ENCODE peak calls at places on chromosome 1, in nine cellular contexts. U is GM12865, G is neural progenitor cell, Y is esophagus squamous epithelium, K is K562, C is foreskin fibroblast, B is BJ, O is sigmoid colon, J is tibial nerve. Z is an unnamed sample.

GRCh38 chr1:109484519-109484975 is 842 bp downstream of the ATXN7L2 start:
- DNase-seq in Y (no peak), O (no peak), B (no peak), C (no peak), K (peak), G (peak), J (no peak), U (peak), Z (no peak)

GRCh38 chr1:167936930-167937708 is at the start of gene MPC2:
- DNase-seq in G (peak), B (peak), O (peak), Y (peak), U (peak), C (peak), K (peak), J (peak), Z (no peak)

GRCh38 chr1:58893257-58893869 is 109.5 kb upstream of the JUN start:
- DNase-seq in C (no peak), Y (no peak), O (no peak), U (no peak), K (no peak), B (no peak), J (no peak), G (no peak), Z (no peak)

GRCh38 chr1:244344001-244344400 is 107.7 kb downstream of the ADSS2 start:
- DNase-seq in K (no peak), G (no peak), O (no peak), C (no peak), U (no peak), J (no peak), Y (no peak), B (no peak), Z (no peak)

GRCh38 chr1:62735491-62736171 is 47.4 kb upstream of the DOCK7 start:
- DNase-seq in Y (no peak), B (peak), C (peak), U (no peak), O (no peak), K (no peak), G (no peak), J (no peak), Z (peak)

GRCh38 chr1:223331301-223331700 is 32.7 kb downstream of the SUSD4 start:
- DNase-seq in K (no peak), U (no peak), O (no peak), C (no peak), Y (no peak), G (peak), B (no peak), J (no peak), Z (no peak)

GRCh38 chr1:227318003-227318851 is at the start of gene CDC42BPA:
- DNase-seq in O (peak), Y (peak), J (peak), K (peak), G (peak), B (peak), U (no peak), C (peak), Z (no peak)

GRCh38 chr1:200095057-200095577 is 67.6 kb downstream of the NR5A2 start:
- DNase-seq in K (no peak), O (no peak), J (no peak), B (no peak), G (no peak), Y (no peak), U (no peak), C (no peak), Z (no peak)

GRCh38 chr1:85240174-85240601 is 19.3 kb downstream of the C1orf52 start:
- DNase-seq in G (peak), O (no peak), C (no peak), J (no peak), K (no peak), U (peak), Y (no peak), B (no peak), Z (no peak)

GRCh38 chr1:239558992-239559391 is 172.6 kb downstream of the CHRM3 start:
- DNase-seq in G (no peak), K (no peak), U (no peak), J (no peak), O (no peak), C (no peak), B (no peak), Y (no peak), Z (no peak)

GRCh38 chr1:46005594-46005993 is 126.8 kb downstream of the PIK3R3 start:
- DNase-seq in K (no peak), U (no peak), B (no peak), C (no peak), O (no peak), G (no peak), Y (no peak), J (no peak), Z (no peak)

GRCh38 chr1:81702903-81703302 is 97.8 kb upstream of the ADGRL2 start:
- DNase-seq in J (no peak), K (no peak), G (no peak), Y (no peak), U (peak), C (peak), O (no peak), B (no peak), Z (no peak)

GRCh38 chr1:46188295-46189030 is 9.8 kb downstream of the POMGNT1 start:
- DNase-seq in J (no peak), C (peak), K (peak), G (no peak), U (no peak), B (no peak), Y (no peak), O (no peak), Z (no peak)

GRCh38 chr1:184387069-184387870 is 441 bp downstream of the C1orf21 start:
- DNase-seq in G (peak), J (peak), U (peak), K (peak), Y (no peak), O (peak), C (no peak), B (no peak), Z (no peak)

GRCh38 chr1:118247593-118247992 is 62.6 kb upstream of the SPAG17 start:
- DNase-seq in K (peak), U (peak), O (no peak), B (no peak), J (no peak), C (peak), Y (no peak), G (peak), Z (no peak)

GRCh38 chr1:197144570-197145325 is 1.7 kb downstream of the ASPM start:
- DNase-seq in Y (no peak), G (no peak), B (no peak), J (no peak), K (peak), C (no peak), O (no peak), U (no peak), Z (no peak)

GRCh38 chr1:62003777-62004176 is 190.9 kb upstream of the L1TD1 start:
- DNase-seq in G (no peak), U (no peak), Y (no peak), K (no peak), B (no peak), J (no peak), O (no peak), C (no peak), Z (no peak)

GRCh38 chr1:89724369-89725015 is 91.6 kb downstream of the LRRC8C start:
- DNase-seq in K (no peak), G (no peak), J (no peak), Y (no peak), B (no peak), U (peak), C (peak), O (no peak), Z (no peak)

GRCh38 chr1:1599030-1599916 is 662 bp downstream of the FNDC10 start:
- DNase-seq in J (no peak), C (no peak), U (peak), B (no peak), G (peak), Y (no peak), K (peak), O (no peak), Z (no peak)

GRCh38 chr1:182381962-182382819 is 9.4 kb downstream of the GLUL start:
- DNase-seq in Y (no peak), U (no peak), K (no peak), B (no peak), C (no peak), G (no peak), O (no peak), J (peak), Z (no peak)

GRCh38 chr1:228154021-228154684 is 4.4 kb downstream of the GJC2 start:
- DNase-seq in C (no peak), J (no peak), O (peak), U (no peak), K (no peak), B (no peak), G (no peak), Y (no peak), Z (no peak)

GRCh38 chr1:178964469-178965330 is 61.0 kb upstream of the FAM20B start:
- DNase-seq in B (no peak), Y (no peak), C (no peak), G (no peak), U (no peak), O (no peak), J (no peak), K (no peak), Z (no peak)

GRCh38 chr1:217363319-217363718 is 267.6 kb downstream of the GPATCH2 start:
- DNase-seq in O (no peak), K (no peak), Y (no peak), J (no peak), B (no peak), C (peak), U (no peak), G (no peak), Z (no peak)

GRCh38 chr1:110860174-110860573 is 12.8 kb upstream of the CD53 start:
- DNase-seq in Y (no peak), B (no peak), J (no peak), O (no peak), U (no peak), G (no peak), C (no peak), K (no peak), Z (no peak)

GRCh38 chr1:23555225-23555801 is 4.0 kb downstream of the ID3 start:
- DNase-seq in K (no peak), C (no peak), Y (no peak), G (peak), O (no peak), J (no peak), U (peak), B (no peak), Z (no peak)

GRCh38 chr1:179079113-179079761 is 2.6 kb upstream of the TOR3A start:
- DNase-seq in O (peak), K (peak), B (no peak), Y (no peak), J (peak), U (peak), C (peak), G (peak), Z (peak)

GRCh38 chr1:207361910-207362309 is 40.4 kb downstream of the CD55 start:
- DNase-seq in O (no peak), Y (no peak), C (no peak), G (no peak), K (no peak), U (no peak), B (no peak), J (no peak), Z (no peak)

GRCh38 chr1:210687582-210688279 is 359.0 kb downstream of the HHAT start:
- DNase-seq in Y (no peak), B (no peak), G (no peak), U (no peak), O (no peak), J (no peak), C (no peak), K (no peak), Z (peak)

GRCh38 chr1:21510113-21510493 is 880 bp downstream of the ALPL start:
- DNase-seq in U (no peak), J (no peak), Y (no peak), B (no peak), K (no peak), O (no peak), C (no peak), G (peak), Z (no peak)

GRCh38 chr1:102578806-102579205 is 529.5 kb downstream of the COL11A1 start:
- DNase-seq in G (no peak), U (no peak), C (no peak), J (no peak), B (no peak), O (no peak), Y (no peak), K (no peak), Z (no peak)

GRCh38 chr1:94901841-94902240 is 25.1 kb downstream of the CNN3 start:
- DNase-seq in Y (no peak), U (no peak), G (no peak), K (peak), O (no peak), J (no peak), C (no peak), B (no peak), Z (no peak)

GRCh38 chr1:54266195-54266594 is 66.2 kb downstream of the MRPL37 start:
- DNase-seq in C (no peak), K (no peak), Y (no peak), G (no peak), U (no peak), J (no peak), B (no peak), O (no peak), Z (no peak)
- TF ChIP-seq CTCF in C (no peak), K (no peak), Y (no peak), G (no peak), U (no peak), J (no peak), B (no peak), O (no peak), Z (no peak)

DNA sequence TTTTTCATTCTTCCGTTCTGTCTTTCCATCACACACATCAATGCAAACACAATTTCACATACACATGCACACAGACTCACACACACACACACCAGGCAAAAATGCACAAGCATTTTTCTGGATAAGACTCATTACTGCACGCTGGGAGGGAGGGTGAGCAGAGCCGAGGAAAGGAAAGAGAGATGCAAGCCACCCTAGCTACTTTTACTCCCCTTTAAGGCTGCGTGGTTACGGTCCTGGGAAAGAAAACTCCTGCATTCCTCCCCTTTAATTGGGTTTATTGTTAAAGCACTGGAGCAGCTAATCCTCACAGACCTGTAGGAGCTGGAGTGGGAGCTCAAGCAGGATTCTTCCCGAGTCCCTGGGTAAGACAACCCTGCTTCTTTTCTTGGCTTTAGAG is at the start of gene CAMK1G:
- DNase-seq in C (peak), Y (no peak), O (no peak), J (no peak), G (peak), K (no peak), U (no peak), B (no peak), Z (no peak)
- H3K4me3 ChIP-seq in C (peak), Y (no peak), O (peak), J (peak), G (peak), K (no peak), U (no peak), B (peak), Z (peak)

DNA sequence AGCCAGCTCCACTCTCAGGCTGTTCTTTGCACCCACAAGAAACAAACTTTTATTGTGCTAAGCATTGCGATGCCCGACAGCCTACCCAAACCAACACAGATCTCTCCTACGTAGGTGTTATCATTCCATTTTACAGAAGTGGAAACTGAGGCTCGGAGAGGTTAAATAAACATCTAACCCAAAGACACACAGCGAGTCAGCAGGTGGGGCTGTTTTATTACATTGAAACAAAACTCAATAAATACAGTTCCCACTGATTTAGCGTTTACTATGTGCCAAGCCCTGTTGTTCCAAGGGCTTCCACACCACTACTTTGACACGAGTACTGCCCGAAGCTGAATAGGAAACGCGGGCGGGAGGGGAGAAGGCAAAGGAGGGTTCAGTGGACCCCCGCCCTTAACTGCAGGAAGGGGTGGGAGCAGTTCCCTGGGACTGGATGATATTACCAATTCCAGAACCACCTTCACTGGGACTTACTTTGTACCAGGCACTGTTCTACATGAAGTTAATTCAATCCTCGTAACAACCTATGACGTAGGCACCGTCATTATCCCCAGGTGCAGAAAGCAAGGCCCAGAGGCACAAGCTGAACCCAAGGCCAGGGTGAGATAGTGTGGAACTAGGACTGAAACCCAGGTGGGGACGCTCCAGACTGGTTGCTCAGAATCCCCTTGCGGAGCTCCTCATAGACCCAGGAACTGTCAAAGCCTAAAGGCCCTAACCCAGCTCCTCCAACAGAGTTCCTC is 19.3 kb upstream of the ALDH4A1 start:
- DNase-seq in Y (no peak), O (no peak), U (no peak), B (no peak), K (no peak), G (no peak), C (no peak), J (no peak), Z (no peak)
- TF ChIP-seq CTCF in Y (peak), O (peak), U (no peak), B (peak), K (peak), G (no peak), C (peak), J (no peak), Z (peak)

DNA sequence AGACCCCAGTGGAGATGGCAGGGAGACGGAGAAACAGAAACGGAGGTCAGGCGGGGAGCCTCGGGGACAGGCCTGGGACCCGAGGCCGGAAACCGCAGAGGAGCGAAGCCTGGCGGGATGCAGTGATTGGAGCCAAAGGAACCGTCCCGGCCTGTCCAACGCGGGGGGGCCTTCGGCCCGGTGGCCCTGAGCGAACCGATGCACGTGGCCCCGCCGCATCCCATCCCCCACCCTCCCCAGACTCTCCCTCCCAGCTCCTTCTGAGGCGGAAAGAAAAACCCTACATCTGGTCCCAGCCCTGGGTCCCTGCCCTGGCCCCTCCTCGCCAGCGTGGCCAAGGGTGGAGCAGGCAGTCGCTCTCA is 1.2 kb upstream of the CRABP2 start:
- DNase-seq in U (no peak), Y (no peak), J (peak), B (no peak), G (peak), K (peak), O (peak), C (peak), Z (no peak)
- H3K4me3 ChIP-seq in U (peak), Y (peak), J (peak), B (peak), G (peak), K (peak), O (peak), C (peak), Z (peak)

DNA sequence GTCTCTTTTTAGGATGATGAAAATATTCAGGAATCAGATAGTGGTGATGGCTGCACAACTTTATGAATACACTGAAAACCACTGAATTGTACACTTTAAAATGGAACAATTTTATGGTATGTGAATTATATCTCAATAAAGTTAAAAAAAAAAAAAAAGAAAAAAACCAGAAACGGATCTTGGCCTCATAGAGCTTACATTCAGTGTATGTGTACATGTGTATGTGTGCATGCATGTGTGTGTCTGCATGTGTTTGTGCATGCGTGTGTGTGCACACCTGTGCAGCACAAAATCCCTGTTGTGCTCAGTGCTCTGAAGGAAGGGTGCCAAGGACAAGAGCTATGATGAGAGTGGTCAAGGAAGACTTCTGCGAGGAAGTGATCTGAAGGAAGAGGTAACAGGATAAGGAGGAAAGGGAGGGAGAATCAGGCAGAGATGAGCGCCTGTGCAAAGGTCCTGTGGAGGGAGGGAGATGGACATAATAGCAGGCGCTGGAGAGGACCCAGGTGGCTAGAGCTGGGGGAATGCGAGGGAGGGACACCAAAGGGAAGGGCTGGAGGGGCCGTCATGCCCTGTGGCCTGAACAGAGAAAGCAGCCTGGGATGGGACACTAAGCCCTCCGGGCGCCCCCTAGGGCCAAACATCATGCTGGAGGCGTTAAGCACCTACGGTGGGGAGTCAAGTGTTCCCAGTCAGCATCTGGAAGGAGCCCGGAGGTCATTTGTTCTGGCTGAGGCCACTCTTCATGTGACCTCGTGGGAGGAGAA is 25.2 kb downstream of the NKAIN1 start:
- DNase-seq in K (peak), U (no peak), O (no peak), Y (no peak), G (peak), J (no peak), B (no peak), C (no peak), Z (no peak)
- TF ChIP-seq CTCF in K (peak), U (no peak), O (no peak), Y (no peak), G (peak), J (no peak), B (peak), C (no peak), Z (peak)

Z was measured in epithelial cell of proximal tubule.